ENCODE peak calls at places on chromosomes 5 and 9, in five cellular contexts. One of them, this sample, is unnamed.

GRCh38 chr5:127696688-127697087 is 6.5 kb upstream of the CCDC192 start:
- DNase-seq in nephron progenitor cell: no peak
- DNase-seq in uterus: no peak
- DNase-seq in Panc1: no peak
- DNase-seq in OCI-LY7: no peak
- DNase-seq in this sample: no peak

GRCh38 chr9:112751059-112751795 is 667 bp downstream of the SNX30 start:
- DNase-seq in nephron progenitor cell: peak; percentile 68
- DNase-seq in OCI-LY7: peak; percentile 81
- DNase-seq in Panc1: no peak
- DNase-seq in uterus: peak; percentile 40
- DNase-seq in this sample: peak; percentile 45

GRCh38 chr9:108050894-108051293 is 561.3 kb upstream of the KLF4 start:
- DNase-seq in OCI-LY7: no peak
- DNase-seq in uterus: no peak
- DNase-seq in Panc1: no peak
- DNase-seq in nephron progenitor cell: no peak
- DNase-seq in this sample: no peak

GRCh38 chr5:140235776-140236558 is 61.0 kb downstream of the CYSTM1 start:
- DNase-seq in uterus: no peak
- DNase-seq in OCI-LY7: no peak
- DNase-seq in nephron progenitor cell: no peak
- DNase-seq in Panc1: no peak
- DNase-seq in this sample: no peak

GRCh38 chr5:68502531-68502930 is 287.0 kb downstream of the PIK3R1 start:
- DNase-seq in nephron progenitor cell: no peak
- DNase-seq in uterus: no peak
- DNase-seq in OCI-LY7: no peak
- DNase-seq in Panc1: no peak
- DNase-seq in this sample: no peak

GRCh38 chr5:42228279-42228678 is 195.0 kb upstream of the GHR start:
- DNase-seq in uterus: no peak
- DNase-seq in nephron progenitor cell: no peak
- DNase-seq in Panc1: no peak
- DNase-seq in OCI-LY7: no peak
- DNase-seq in this sample: no peak

GRCh38 chr9:87751423-87751822 is 25.5 kb downstream of the CTSL start:
- DNase-seq in nephron progenitor cell: no peak
- DNase-seq in Panc1: no peak
- DNase-seq in OCI-LY7: no peak
- DNase-seq in uterus: no peak
- DNase-seq in this sample: no peak

GRCh38 chr5:173010021-173010420 is 26.4 kb downstream of the ATP6V0E1 start:
- DNase-seq in Panc1: no peak
- DNase-seq in uterus: no peak
- DNase-seq in OCI-LY7: no peak
- DNase-seq in nephron progenitor cell: no peak
- DNase-seq in this sample: no peak

GRCh38 chr9:79684711-79685575 is 113.2 kb downstream of the TLE4 start:
- DNase-seq in uterus: no peak
- DNase-seq in nephron progenitor cell: no peak
- DNase-seq in OCI-LY7: no peak
- DNase-seq in Panc1: no peak
- DNase-seq in this sample: no peak

GRCh38 chr5:138336952-138337684 is 948 bp upstream of the FAM53C start:
- DNase-seq in nephron progenitor cell: peak; percentile 79
- DNase-seq in OCI-LY7: no peak
- DNase-seq in Panc1: peak; percentile 90
- DNase-seq in uterus: peak; percentile 91
- DNase-seq in this sample: peak; percentile 40

GRCh38 chr5:123176224-123176937 is 87.3 kb downstream of the PRDM6 start:
- DNase-seq in Panc1: no peak
- DNase-seq in OCI-LY7: no peak
- DNase-seq in uterus: no peak
- DNase-seq in nephron progenitor cell: no peak
- DNase-seq in this sample: no peak

GRCh38 chr5:100520348-100520747 is 14.8 kb upstream of the FAM174A start:
- DNase-seq in uterus: no peak
- DNase-seq in OCI-LY7: no peak
- DNase-seq in nephron progenitor cell: no peak
- DNase-seq in Panc1: no peak
- DNase-seq in this sample: no peak

GRCh38 chr5:9239626-9240025 is 306.2 kb downstream of the SEMA5A start:
- DNase-seq in Panc1: no peak
- DNase-seq in nephron progenitor cell: no peak
- DNase-seq in OCI-LY7: no peak
- DNase-seq in uterus: no peak
- DNase-seq in this sample: no peak

GRCh38 chr5:113199122-113199905 is 222.7 kb downstream of the DCP2 start:
- DNase-seq in OCI-LY7: no peak
- DNase-seq in uterus: no peak
- DNase-seq in Panc1: no peak
- DNase-seq in nephron progenitor cell: no peak
- DNase-seq in this sample: no peak

GRCh38 chr5:98173334-98173733 is 600.1 kb upstream of the RGMB start:
- DNase-seq in OCI-LY7: no peak
- DNase-seq in uterus: no peak
- DNase-seq in Panc1: no peak
- DNase-seq in nephron progenitor cell: no peak
- DNase-seq in this sample: no peak

GRCh38 chr9:33722359-33722675 is 73.0 kb upstream of the PRSS3 start:
- DNase-seq in OCI-LY7: no peak
- DNase-seq in Panc1: no peak
- DNase-seq in uterus: no peak
- DNase-seq in nephron progenitor cell: no peak
- DNase-seq in this sample: no peak
- TF ChIP-seq CTCF in OCI-LY7: no peak
- TF ChIP-seq CTCF in Panc1: no peak
- TF ChIP-seq CTCF in uterus: no peak
- TF ChIP-seq CTCF in nephron progenitor cell: peak; percentile 2
- TF ChIP-seq CTCF in this sample: no peak

GRCh38 chr9:86042226-86042625 is 57.1 kb downstream of the GOLM1 start:
- DNase-seq in Panc1: no peak
- DNase-seq in OCI-LY7: no peak
- DNase-seq in nephron progenitor cell: no peak
- DNase-seq in uterus: no peak
- DNase-seq in this sample: no peak

GRCh38 chr9:86043586-86043985 is 55.8 kb downstream of the GOLM1 start:
- DNase-seq in nephron progenitor cell: no peak
- DNase-seq in uterus: no peak
- DNase-seq in OCI-LY7: no peak
- DNase-seq in Panc1: no peak
- DNase-seq in this sample: no peak

GRCh38 chr9:86045654-86046053 is 53.7 kb downstream of the GOLM1 start:
- DNase-seq in OCI-LY7: no peak
- DNase-seq in Panc1: no peak
- DNase-seq in uterus: no peak
- DNase-seq in nephron progenitor cell: no peak
- DNase-seq in this sample: no peak

GRCh38 chr9:86046080-86046636 is 53.2 kb downstream of the GOLM1 start:
- DNase-seq in OCI-LY7: no peak
- DNase-seq in Panc1: no peak
- DNase-seq in nephron progenitor cell: no peak
- DNase-seq in uterus: no peak
- DNase-seq in this sample: no peak

DNA sequence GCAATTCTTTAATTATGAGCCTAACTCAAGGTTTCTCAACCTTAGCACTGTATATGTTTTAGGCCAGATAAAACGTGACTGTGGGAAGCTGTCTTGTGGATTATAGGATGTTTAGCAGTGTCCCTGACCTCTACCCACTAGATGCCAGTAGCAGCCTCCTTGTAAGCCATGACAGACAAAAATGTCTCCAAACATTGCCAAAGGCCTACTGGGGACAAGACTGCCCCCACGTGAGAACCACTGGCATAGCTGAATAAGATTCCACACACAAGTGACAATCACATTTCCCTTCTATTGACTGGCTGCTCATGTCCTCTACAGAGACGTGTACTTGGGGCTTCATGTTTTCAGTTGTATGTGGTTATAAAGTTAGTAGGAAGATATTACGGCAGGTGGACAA is 55.4 kb downstream of the GOLM1 start:
- DNase-seq in uterus: no peak
- DNase-seq in Panc1: no peak
- DNase-seq in OCI-LY7: no peak
- DNase-seq in nephron progenitor cell: no peak
- DNase-seq in this sample: no peak
- TF ChIP-seq CTCF in uterus: no peak
- TF ChIP-seq CTCF in Panc1: peak; percentile 25
- TF ChIP-seq CTCF in OCI-LY7: no peak
- TF ChIP-seq CTCF in nephron progenitor cell: peak; percentile 8
- TF ChIP-seq CTCF in this sample: no peak

GRCh38 chr9:76086521-76086920 is 196.0 kb downstream of the PCSK5 start:
- DNase-seq in uterus: no peak
- DNase-seq in OCI-LY7: no peak
- DNase-seq in nephron progenitor cell: no peak
- DNase-seq in Panc1: no peak
- DNase-seq in this sample: no peak

GRCh38 chr9:76090330-76090729 is 199.9 kb downstream of the PCSK5 start:
- DNase-seq in OCI-LY7: no peak
- DNase-seq in Panc1: no peak
- DNase-seq in uterus: no peak
- DNase-seq in nephron progenitor cell: no peak
- DNase-seq in this sample: no peak

GRCh38 chr9:76087978-76088377 is 197.5 kb downstream of the PCSK5 start:
- DNase-seq in uterus: no peak
- DNase-seq in OCI-LY7: no peak
- DNase-seq in nephron progenitor cell: no peak
- DNase-seq in Panc1: no peak
- DNase-seq in this sample: no peak

GRCh38 chr9:76082062-76082461 is 191.6 kb downstream of the PCSK5 start:
- DNase-seq in Panc1: no peak
- DNase-seq in OCI-LY7: no peak
- DNase-seq in nephron progenitor cell: no peak
- DNase-seq in uterus: no peak
- DNase-seq in this sample: no peak

DNA sequence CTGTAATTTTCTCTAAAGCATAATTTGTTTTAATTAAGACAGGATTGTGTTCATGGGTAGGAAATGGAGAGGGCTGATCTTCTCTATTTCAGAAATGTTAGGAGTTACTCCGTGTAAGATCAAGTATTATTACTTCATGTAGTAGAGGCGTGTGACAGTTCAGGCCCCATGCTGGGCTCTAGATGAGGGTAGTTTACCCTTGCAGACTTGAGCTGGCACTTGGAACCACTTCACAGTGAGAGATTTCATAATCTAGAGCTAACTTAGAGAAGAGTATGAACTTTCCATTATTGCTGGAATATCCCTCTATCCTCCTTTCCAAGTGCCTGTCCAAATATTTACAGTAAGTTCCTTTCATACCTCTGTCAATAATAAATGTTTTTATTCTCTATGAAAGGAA is 195.1 kb downstream of the PCSK5 start:
- DNase-seq in nephron progenitor cell: no peak
- DNase-seq in Panc1: no peak
- DNase-seq in uterus: no peak
- DNase-seq in OCI-LY7: no peak
- DNase-seq in this sample: no peak
- TF ChIP-seq CTCF in nephron progenitor cell: no peak
- TF ChIP-seq CTCF in Panc1: no peak
- TF ChIP-seq CTCF in uterus: no peak
- TF ChIP-seq CTCF in OCI-LY7: no peak
- TF ChIP-seq CTCF in this sample: no peak

DNA sequence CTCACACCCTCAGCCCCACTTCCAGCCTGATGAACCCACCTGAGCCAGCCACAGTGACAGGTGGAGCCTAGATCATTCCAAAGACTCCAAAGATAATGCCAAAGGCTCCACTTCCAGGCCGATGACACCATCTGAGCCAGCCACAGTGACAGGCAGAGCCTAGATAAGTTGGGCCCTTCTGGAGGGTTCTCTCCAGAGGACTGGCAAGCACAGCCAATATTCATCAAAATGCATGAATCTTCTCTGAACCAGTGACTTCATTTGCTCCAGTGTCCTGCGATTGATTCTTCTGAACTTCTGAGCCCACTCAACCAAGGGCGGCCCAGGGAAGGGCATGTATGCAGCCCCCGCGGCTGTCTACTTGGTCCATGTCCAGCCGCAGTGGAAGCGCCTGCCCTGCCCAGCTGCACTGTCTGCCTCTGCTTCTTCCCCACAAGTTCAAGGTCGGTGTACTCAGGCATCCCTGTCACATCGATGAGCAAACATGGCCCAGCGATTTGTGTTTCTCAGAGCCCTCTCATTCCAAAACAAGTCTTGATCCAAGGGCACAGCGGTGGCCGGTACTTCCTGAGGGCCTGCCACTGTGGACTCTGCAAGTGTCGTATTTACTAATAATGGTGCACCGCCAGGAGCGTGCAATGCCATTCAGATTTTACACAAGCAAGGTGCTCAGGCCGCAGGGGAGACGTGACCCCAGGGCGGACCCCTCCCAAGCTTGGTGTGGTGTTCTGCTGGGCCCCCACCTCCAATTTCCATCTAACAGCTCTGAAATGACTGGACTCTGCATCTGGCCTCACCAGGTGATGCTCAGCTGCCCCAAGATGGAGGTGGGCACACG is 107.0 kb downstream of the VAV2 start:
- DNase-seq in Panc1: no peak
- DNase-seq in nephron progenitor cell: no peak
- DNase-seq in uterus: no peak
- DNase-seq in OCI-LY7: no peak
- DNase-seq in this sample: no peak
- TF ChIP-seq CTCF in Panc1: no peak
- TF ChIP-seq CTCF in nephron progenitor cell: no peak
- TF ChIP-seq CTCF in uterus: no peak
- TF ChIP-seq CTCF in OCI-LY7: no peak
- TF ChIP-seq CTCF in this sample: no peak

GRCh38 chr5:116361171-116361967 is 213.3 kb downstream of the SEMA6A start:
- DNase-seq in uterus: no peak
- DNase-seq in nephron progenitor cell: peak; percentile 72
- DNase-seq in OCI-LY7: no peak
- DNase-seq in Panc1: no peak
- DNase-seq in this sample: no peak
- TF ChIP-seq CTCF in uterus: no peak
- TF ChIP-seq CTCF in nephron progenitor cell: peak; percentile 16
- TF ChIP-seq CTCF in OCI-LY7: no peak
- TF ChIP-seq CTCF in Panc1: no peak
- TF ChIP-seq CTCF in this sample: no peak

DNA sequence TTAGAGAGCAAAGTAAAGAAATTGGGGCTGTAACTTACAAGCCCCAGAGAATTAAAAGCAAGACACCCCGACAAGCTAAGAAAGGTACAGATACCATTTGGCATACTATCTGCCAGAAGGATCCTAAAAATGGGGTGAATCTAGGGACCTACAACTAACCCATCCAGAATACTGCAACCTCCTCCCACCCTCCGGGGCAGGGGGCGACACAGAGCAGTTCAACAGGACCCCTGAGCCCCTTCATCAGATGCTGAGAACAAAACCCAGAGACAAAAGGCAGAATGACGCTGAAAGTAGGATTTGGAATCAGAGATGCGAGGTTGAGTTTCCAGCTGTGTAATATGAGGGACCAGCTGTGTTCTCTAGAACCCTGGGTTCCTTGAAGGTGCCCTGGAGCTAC is 71.2 kb downstream of the EPB41L4B start:
- DNase-seq in uterus: no peak
- DNase-seq in nephron progenitor cell: peak; percentile 20
- DNase-seq in OCI-LY7: no peak
- DNase-seq in Panc1: no peak
- DNase-seq in this sample: no peak
- TF ChIP-seq CTCF in uterus: no peak
- TF ChIP-seq CTCF in nephron progenitor cell: peak; percentile 23
- TF ChIP-seq CTCF in OCI-LY7: peak; percentile 35
- TF ChIP-seq CTCF in Panc1: peak; percentile 24
- TF ChIP-seq CTCF in this sample: no peak